ENCODE peak calls at places on chromosomes 12 and 14, in five cellular contexts. One of them, this sample, is unnamed.

GRCh38 chr12:24373004-24373403 is 423.5 kb upstream of the SOX5 start:
- DNase-seq in posterior cingulate gyrus: no peak
- DNase-seq in GM23248: no peak
- DNase-seq in RPMI8226: no peak
- DNase-seq in T-helper 9 cell: no peak
- DNase-seq in this sample: no peak

GRCh38 chr14:55323910-55324309 is 52.7 kb downstream of the FBXO34 start:
- DNase-seq in posterior cingulate gyrus: no peak
- DNase-seq in GM23248: no peak
- DNase-seq in RPMI8226: no peak
- DNase-seq in T-helper 9 cell: no peak
- DNase-seq in this sample: no peak

GRCh38 chr14:92924247-92924646 is 1.3 kb downstream of the CHGA start:
- DNase-seq in posterior cingulate gyrus: no peak
- DNase-seq in GM23248: no peak
- DNase-seq in RPMI8226: peak
- DNase-seq in T-helper 9 cell: no peak
- DNase-seq in this sample: no peak

GRCh38 chr12:119061208-119061796 is 80.0 kb downstream of the SRRM4 start:
- DNase-seq in posterior cingulate gyrus: no peak
- DNase-seq in GM23248: peak
- DNase-seq in RPMI8226: peak
- DNase-seq in T-helper 9 cell: no peak
- DNase-seq in this sample: peak

GRCh38 chr14:24984846-24985589 is 64.9 kb downstream of the STXBP6 start:
- DNase-seq in posterior cingulate gyrus: no peak
- DNase-seq in GM23248: no peak
- DNase-seq in RPMI8226: no peak
- DNase-seq in T-helper 9 cell: no peak
- DNase-seq in this sample: peak

GRCh38 chr12:13211191-13211858 is 14.8 kb downstream of the EMP1 start:
- DNase-seq in posterior cingulate gyrus: no peak
- DNase-seq in GM23248: peak
- DNase-seq in RPMI8226: no peak
- DNase-seq in T-helper 9 cell: no peak
- DNase-seq in this sample: peak

GRCh38 chr14:83120187-83120586 is 1586.5 kb upstream of the SEL1L start:
- DNase-seq in posterior cingulate gyrus: no peak
- DNase-seq in GM23248: no peak
- DNase-seq in RPMI8226: no peak
- DNase-seq in T-helper 9 cell: no peak
- DNase-seq in this sample: no peak

GRCh38 chr12:82981150-82981549 is 294.4 kb downstream of the TMTC2 start:
- DNase-seq in posterior cingulate gyrus: no peak
- DNase-seq in GM23248: peak
- DNase-seq in RPMI8226: no peak
- DNase-seq in T-helper 9 cell: no peak
- DNase-seq in this sample: no peak

GRCh38 chr14:20834899-20835298 is 32.3 kb upstream of the RNASE1 start:
- DNase-seq in posterior cingulate gyrus: no peak
- DNase-seq in GM23248: no peak
- DNase-seq in RPMI8226: no peak
- DNase-seq in T-helper 9 cell: no peak
- DNase-seq in this sample: no peak

GRCh38 chr14:20143911-20144310 is 5.3 kb downstream of the OR4N5 start:
- DNase-seq in posterior cingulate gyrus: no peak
- DNase-seq in GM23248: no peak
- DNase-seq in RPMI8226: peak
- DNase-seq in T-helper 9 cell: no peak
- DNase-seq in this sample: no peak

GRCh38 chr14:103522028-103522581 is 525 bp downstream of the CKB start:
- DNase-seq in posterior cingulate gyrus: no peak
- DNase-seq in GM23248: peak
- DNase-seq in RPMI8226: peak
- DNase-seq in T-helper 9 cell: no peak
- DNase-seq in this sample: no peak

GRCh38 chr12:319116-319515 is 56.5 kb upstream of the SLC6A13 start:
- DNase-seq in posterior cingulate gyrus: no peak
- DNase-seq in GM23248: no peak
- DNase-seq in RPMI8226: no peak
- DNase-seq in T-helper 9 cell: no peak
- DNase-seq in this sample: no peak

GRCh38 chr14:87067597-87067996 is 925.4 kb downstream of the GALC start:
- DNase-seq in posterior cingulate gyrus: no peak
- DNase-seq in GM23248: no peak
- DNase-seq in RPMI8226: no peak
- DNase-seq in T-helper 9 cell: no peak
- DNase-seq in this sample: no peak

GRCh38 chr12:6229823-6230222 is 29.6 kb downstream of the CD9 start:
- DNase-seq in posterior cingulate gyrus: peak
- DNase-seq in GM23248: peak
- DNase-seq in RPMI8226: no peak
- DNase-seq in T-helper 9 cell: no peak
- DNase-seq in this sample: peak

GRCh38 chr14:62645649-62646048 is 399.6 kb downstream of the KCNH5 start:
- DNase-seq in posterior cingulate gyrus: no peak
- DNase-seq in GM23248: no peak
- DNase-seq in RPMI8226: no peak
- DNase-seq in T-helper 9 cell: no peak
- DNase-seq in this sample: peak

GRCh38 chr14:99968156-99968920 is 96.9 kb upstream of the EVL start:
- DNase-seq in posterior cingulate gyrus: no peak
- DNase-seq in GM23248: peak
- DNase-seq in RPMI8226: no peak
- DNase-seq in T-helper 9 cell: no peak
- DNase-seq in this sample: peak

GRCh38 chr12:24244801-24245200 is 295.3 kb upstream of the SOX5 start:
- DNase-seq in posterior cingulate gyrus: no peak
- DNase-seq in GM23248: no peak
- DNase-seq in RPMI8226: no peak
- DNase-seq in T-helper 9 cell: no peak
- DNase-seq in this sample: peak

GRCh38 chr14:29216774-29217232 is 450.2 kb downstream of the FOXG1 start:
- DNase-seq in posterior cingulate gyrus: no peak
- DNase-seq in GM23248: peak
- DNase-seq in RPMI8226: peak
- DNase-seq in T-helper 9 cell: no peak
- DNase-seq in this sample: peak

GRCh38 chr12:94379479-94380113 is 80.1 kb downstream of the CEP83 start:
- DNase-seq in posterior cingulate gyrus: no peak
- DNase-seq in GM23248: peak
- DNase-seq in RPMI8226: no peak
- DNase-seq in T-helper 9 cell: no peak
- DNase-seq in this sample: no peak

GRCh38 chr12:127270193-127270592 is 996.8 kb upstream of the TMEM132C start:
- DNase-seq in posterior cingulate gyrus: no peak
- DNase-seq in GM23248: peak
- DNase-seq in RPMI8226: no peak
- DNase-seq in T-helper 9 cell: no peak
- DNase-seq in this sample: peak

GRCh38 chr12:58877243-58877743 is 43.0 kb downstream of the LRIG3 start:
- DNase-seq in posterior cingulate gyrus: no peak
- DNase-seq in GM23248: peak
- DNase-seq in RPMI8226: no peak
- DNase-seq in T-helper 9 cell: no peak
- DNase-seq in this sample: peak

GRCh38 chr12:121534495-121535148 is 46.2 kb downstream of the KDM2B start:
- DNase-seq in posterior cingulate gyrus: no peak
- DNase-seq in GM23248: no peak
- DNase-seq in RPMI8226: no peak
- DNase-seq in T-helper 9 cell: peak
- DNase-seq in this sample: no peak

GRCh38 chr14:74572829-74573360 is 39.1 kb downstream of the LTBP2 start:
- DNase-seq in posterior cingulate gyrus: no peak
- DNase-seq in GM23248: no peak
- DNase-seq in RPMI8226: no peak
- DNase-seq in T-helper 9 cell: no peak
- DNase-seq in this sample: peak

GRCh38 chr14:103533137-103533998 is 4.4 kb downstream of the TRMT61A start:
- DNase-seq in posterior cingulate gyrus: no peak
- DNase-seq in GM23248: no peak
- DNase-seq in RPMI8226: no peak
- DNase-seq in T-helper 9 cell: no peak
- DNase-seq in this sample: no peak

GRCh38 chr12:102675672-102676071 is 195.3 kb upstream of the IGF1 start:
- DNase-seq in posterior cingulate gyrus: no peak
- DNase-seq in GM23248: peak
- DNase-seq in RPMI8226: no peak
- DNase-seq in T-helper 9 cell: no peak
- DNase-seq in this sample: peak

GRCh38 chr12:123973552-123974341 is 732 bp downstream of the ZNF664 start:
- DNase-seq in posterior cingulate gyrus: no peak
- DNase-seq in GM23248: peak
- DNase-seq in RPMI8226: peak
- DNase-seq in T-helper 9 cell: peak
- DNase-seq in this sample: peak

GRCh38 chr14:60722836-60723217 is 1.3 kb downstream of the SIX4 start:
- DNase-seq in posterior cingulate gyrus: no peak
- DNase-seq in GM23248: peak
- DNase-seq in RPMI8226: no peak
- DNase-seq in T-helper 9 cell: no peak
- DNase-seq in this sample: peak

GRCh38 chr14:55568618-55569017 is 11.4 kb upstream of the KTN1 start:
- DNase-seq in posterior cingulate gyrus: no peak
- DNase-seq in GM23248: no peak
- DNase-seq in RPMI8226: no peak
- DNase-seq in T-helper 9 cell: no peak
- DNase-seq in this sample: no peak

This sample was measured in M059J.